ENCODE peak calls at places on chromosomes 5 and 9, in seven cellular contexts. X is H1; T is astrocyte of the spinal cord; W is GM20000; Y is stimulated activated CD4-positive, alpha-beta T cell treated with anti-CD3 and anti-CD28 coated beads, TNF-alpha, amount 100 ng/mL, for 4 hours; G is left lung; J is fibroblast of pulmonary artery. C is an unnamed sample.

GRCh38 chr5:68484307-68485068 is 268.9 kb downstream of the PIK3R1 start:
- DNase-seq in Y (no peak), T (peak), G (no peak), X (no peak), W (no peak), J (peak), C (no peak)

GRCh38 chr9:117403403-117403811 is 11.4 kb downstream of the ASTN2 start:
- DNase-seq in G (no peak), Y (no peak), X (no peak), J (no peak), W (no peak), T (no peak), C (peak)

GRCh38 chr9:130936285-130937117 is 2.5 kb downstream of the FIBCD1 start:
- DNase-seq in J (peak), T (peak), X (peak), Y (no peak), W (no peak), G (no peak), C (peak)

GRCh38 chr5:94157704-94158608 is 416.6 kb upstream of the POU5F2 start:
- DNase-seq in T (no peak), X (no peak), W (no peak), J (no peak), G (no peak), Y (no peak), C (no peak)

GRCh38 chr5:101153526-101153925 is 250.4 kb upstream of the ST8SIA4 start:
- DNase-seq in Y (no peak), T (no peak), X (no peak), G (no peak), W (no peak), J (no peak), C (no peak)

GRCh38 chr5:135075621-135076585 is 41.9 kb upstream of the PITX1 start:
- DNase-seq in J (no peak), Y (no peak), G (no peak), X (no peak), T (peak), W (no peak), C (no peak)

GRCh38 chr9:137226338-137227056 is 805 bp upstream of the RNF224 start:
- DNase-seq in W (no peak), G (no peak), Y (no peak), X (no peak), J (no peak), T (no peak), C (no peak)

GRCh38 chr5:1759378-1759970 is 40.2 kb downstream of the MRPL36 start:
- DNase-seq in X (no peak), G (peak), Y (no peak), J (no peak), T (no peak), W (no peak), C (no peak)

GRCh38 chr9:122364783-122365150 is 6.1 kb upstream of the PTGS1 start:
- DNase-seq in X (no peak), T (no peak), J (no peak), Y (no peak), W (no peak), G (no peak), C (no peak)

GRCh38 chr9:111866976-111867375 is 29.6 kb upstream of the UGCG start:
- DNase-seq in T (peak), G (no peak), J (peak), W (no peak), Y (no peak), X (no peak), C (no peak)

GRCh38 chr5:142869883-142870282 is 99.7 kb downstream of the ARHGAP26 start:
- DNase-seq in J (no peak), Y (no peak), X (no peak), G (no peak), W (no peak), T (no peak), C (no peak)

GRCh38 chr5:154648229-154648628 is 106.9 kb upstream of the LARP1 start:
- DNase-seq in G (no peak), Y (no peak), J (no peak), W (no peak), T (no peak), X (no peak), C (no peak)

GRCh38 chr9:20838218-20838617 is 154.2 kb downstream of the FOCAD start:
- DNase-seq in W (no peak), X (no peak), G (no peak), Y (no peak), T (peak), J (peak), C (no peak)

GRCh38 chr5:122870219-122870856 is 24.9 kb downstream of the SNX24 start:
- DNase-seq in T (peak), X (no peak), G (no peak), J (peak), W (no peak), Y (no peak), C (no peak)

GRCh38 chr9:136154943-136155342 is 36.3 kb upstream of the TMEM250 start:
- DNase-seq in W (no peak), J (no peak), Y (no peak), T (no peak), X (no peak), G (no peak), C (no peak)

GRCh38 chr5:164809831-164810230 is 1304.4 kb downstream of the MAT2B start:
- DNase-seq in G (no peak), W (peak), T (peak), X (no peak), Y (no peak), J (no peak), C (no peak)

GRCh38 chr5:135319928-135320606 is 79.0 kb downstream of the MACROH2A1 start:
- DNase-seq in T (no peak), W (no peak), Y (no peak), G (no peak), X (no peak), J (no peak), C (peak)

GRCh38 chr5:95379133-95379532 is 12.0 kb upstream of the FAM81B start:
- DNase-seq in Y (no peak), J (no peak), X (no peak), T (no peak), G (no peak), W (no peak), C (no peak)

GRCh38 chr5:147688965-147689364 is 93.6 kb downstream of the JAKMIP2 start:
- DNase-seq in J (peak), X (no peak), W (no peak), T (peak), G (peak), Y (no peak), C (no peak)

GRCh38 chr9:20289416-20289815 is 332.9 kb downstream of the MLLT3 start:
- DNase-seq in J (no peak), X (no peak), T (no peak), Y (no peak), G (no peak), W (no peak), C (no peak)

GRCh38 chr5:151547364-151547763 is 43.8 kb downstream of the FAT2 start:
- DNase-seq in T (no peak), J (no peak), W (no peak), X (no peak), G (no peak), Y (no peak), C (no peak)

GRCh38 chr5:90586469-90586868 is 27.9 kb downstream of the ADGRV1 start:
- DNase-seq in X (no peak), J (no peak), W (no peak), Y (no peak), G (no peak), T (no peak), C (no peak)

GRCh38 chr9:8857330-8858249 is 1058.0 kb upstream of the DMAC1 start:
- DNase-seq in J (peak), G (peak), X (peak), Y (no peak), T (peak), W (peak), C (peak)

C was measured in endodermal cell.